ENCODE peak calls at places on chromosomes 13 and 19, in five cellular contexts. P is activated CD4-positive, alpha-beta T cell treated with anti-CD3 and anti-CD28 coated beads for 36 hours; X is T-cell; A is activated naive CD4-positive, alpha-beta T cell; D is omental fat pad. Y is an unnamed sample.
A peak's percentile ranks its signal among the peaks of the same experiment; 100 is the strongest.

GRCh38 chr19:55146078-55146647 is 2.8 kb downstream of the TNNT1 start:
- DNase-seq in P (peak; percentile 59), X (no peak), A (no peak), D (no peak), Y (peak; percentile 24)

GRCh38 chr19:19451429-19452240 is 46.2 kb downstream of the GATAD2A start:
- DNase-seq in P (peak; percentile 70), X (no peak), A (no peak), D (no peak), Y (no peak)

GRCh38 chr13:66329988-66330429 is 900.1 kb downstream of the PCDH9 start:
- DNase-seq in P (no peak), X (no peak), A (no peak), D (no peak), Y (no peak)

GRCh38 chr19:21824679-21825078 is 11.3 kb downstream of the ZNF43 start:
- DNase-seq in P (no peak), X (no peak), A (no peak), D (no peak), Y (no peak)

GRCh38 chr13:45811891-45812583 is 39.5 kb downstream of the SIAH3 start:
- DNase-seq in P (no peak), X (no peak), A (no peak), D (peak; percentile 25), Y (no peak)

GRCh38 chr13:114177245-114178010 is 1.6 kb upstream of the CFAP97D2 start:
- DNase-seq in P (no peak), X (no peak), A (no peak), D (no peak), Y (no peak)

GRCh38 chr19:1502433-1503088 is 10.3 kb downstream of the ADAMTSL5 start:
- DNase-seq in P (no peak), X (no peak), A (no peak), D (no peak), Y (no peak)

GRCh38 chr13:110365876-110366275 is 58.8 kb downstream of the COL4A2 start:
- DNase-seq in P (no peak), X (no peak), A (no peak), D (no peak), Y (peak; percentile 37)

GRCh38 chr19:11792942-11793341 is 5.4 kb upstream of the ZNF491 start:
- DNase-seq in P (no peak), X (no peak), A (no peak), D (no peak), Y (no peak)

GRCh38 chr13:101408154-101408553 is 8.2 kb downstream of the NALCN start:
- DNase-seq in P (no peak), X (no peak), A (no peak), D (no peak), Y (no peak)

GRCh38 chr19:33438987-33439781 is 65.7 kb downstream of the CEBPG start:
- DNase-seq in P (no peak), X (no peak), A (no peak), D (no peak), Y (no peak)

GRCh38 chr19:45638930-45639729 is at the start of gene EML2:
- DNase-seq in P (peak; percentile 73), X (peak; percentile 56), A (peak; percentile 25), D (no peak), Y (no peak)

GRCh38 chr19:44890366-44891015 is 563 bp upstream of the TOMM40 start:
- DNase-seq in P (no peak), X (peak; percentile 100), A (peak; percentile 99), D (no peak), Y (peak; percentile 99)

GRCh38 chr19:32599736-32600157 is 18.8 kb downstream of the PDCD5 start:
- DNase-seq in P (peak; percentile 62), X (no peak), A (peak; percentile 9), D (no peak), Y (peak; percentile 82)

GRCh38 chr19:13104848-13105646 is 2.4 kb upstream of the LYL1 start:
- DNase-seq in P (peak; percentile 50), X (peak; percentile 33), A (no peak), D (no peak), Y (no peak)

GRCh38 chr19:15455996-15456395 is 6.2 kb upstream of the WIZ start:
- DNase-seq in P (no peak), X (no peak), A (no peak), D (no peak), Y (no peak)

GRCh38 chr13:79870123-79870522 is 389.2 kb downstream of the NDFIP2 start:
- DNase-seq in P (no peak), X (no peak), A (no peak), D (no peak), Y (peak; percentile 61)

GRCh38 chr19:10863107-10863700 is 8.1 kb upstream of the CARM1 start:
- DNase-seq in P (no peak), X (no peak), A (no peak), D (no peak), Y (no peak)

GRCh38 chr13:29596064-29596418 is 553 bp upstream of the SLC7A1 start:
- DNase-seq in P (no peak), X (no peak), A (no peak), D (no peak), Y (no peak)

GRCh38 chr13:96994030-96994848 is at the start of gene OXGR1:
- DNase-seq in P (peak; percentile 7), X (no peak), A (no peak), D (no peak), Y (no peak)